ENCODE peak calls at places on chromosomes 3 and 15, in four cellular contexts. One of them, this sample, is unnamed.

GRCh38 chr3:51434746-51435323 is 43.8 kb downstream of the RBM15B start:
- DNase-seq in WTC11: peak
- DNase-seq in K562: peak
- DNase-seq in SK-N-SH: peak
- DNase-seq in this sample: peak

GRCh38 chr3:34676431-34676830 is 878.0 kb downstream of the PDCD6IP start:
- DNase-seq in WTC11: no peak
- DNase-seq in K562: no peak
- DNase-seq in SK-N-SH: no peak
- DNase-seq in this sample: no peak

GRCh38 chr3:60094392-60094947 is 1044.6 kb upstream of the CFAP20DC start:
- DNase-seq in WTC11: no peak
- DNase-seq in K562: no peak
- DNase-seq in SK-N-SH: no peak
- DNase-seq in this sample: no peak

GRCh38 chr3:118882353-118882947 is 152.2 kb downstream of the IGSF11 start:
- DNase-seq in WTC11: peak
- DNase-seq in K562: peak
- DNase-seq in SK-N-SH: peak
- DNase-seq in this sample: peak

GRCh38 chr3:47512416-47513124 is 942 bp downstream of the ELP6 start:
- DNase-seq in WTC11: no peak
- DNase-seq in K562: peak
- DNase-seq in SK-N-SH: peak
- DNase-seq in this sample: no peak

GRCh38 chr3:7682822-7683229 is 818.8 kb upstream of the LMCD1 start:
- DNase-seq in WTC11: no peak
- DNase-seq in K562: no peak
- DNase-seq in SK-N-SH: no peak
- DNase-seq in this sample: no peak

GRCh38 chr3:60698117-60698516 is 553.1 kb downstream of the FHIT start:
- DNase-seq in WTC11: no peak
- DNase-seq in K562: no peak
- DNase-seq in SK-N-SH: no peak
- DNase-seq in this sample: no peak

GRCh38 chr15:79682285-79682684 is 214.5 kb downstream of the MTHFS start:
- DNase-seq in WTC11: no peak
- DNase-seq in K562: no peak
- DNase-seq in SK-N-SH: peak
- DNase-seq in this sample: no peak

GRCh38 chr15:34436126-34436955 is 1.3 kb downstream of the GOLGA8A start:
- DNase-seq in WTC11: peak
- DNase-seq in K562: peak
- DNase-seq in SK-N-SH: peak
- DNase-seq in this sample: no peak

GRCh38 chr15:74809242-74809641 is 3.4 kb upstream of the LMAN1L start:
- DNase-seq in WTC11: no peak
- DNase-seq in K562: no peak
- DNase-seq in SK-N-SH: no peak
- DNase-seq in this sample: no peak

GRCh38 chr3:140089403-140090072 is 154.6 kb downstream of the CLSTN2 start:
- DNase-seq in WTC11: no peak
- DNase-seq in K562: no peak
- DNase-seq in SK-N-SH: no peak
- DNase-seq in this sample: no peak

GRCh38 chr3:354433-354832 is 157.9 kb downstream of the CHL1 start:
- DNase-seq in WTC11: no peak
- DNase-seq in K562: peak
- DNase-seq in SK-N-SH: peak
- DNase-seq in this sample: peak

GRCh38 chr3:49283997-49284396 is 7.0 kb upstream of the C3orf62 start:
- DNase-seq in WTC11: no peak
- DNase-seq in K562: no peak
- DNase-seq in SK-N-SH: no peak
- DNase-seq in this sample: no peak
- TF ChIP-seq FOXJ3 in WTC11: no peak
- TF ChIP-seq FOXJ3 in K562: no peak
- TF ChIP-seq FOXJ3 in SK-N-SH: no peak
- TF ChIP-seq FOXJ3 in this sample: no peak

DNA sequence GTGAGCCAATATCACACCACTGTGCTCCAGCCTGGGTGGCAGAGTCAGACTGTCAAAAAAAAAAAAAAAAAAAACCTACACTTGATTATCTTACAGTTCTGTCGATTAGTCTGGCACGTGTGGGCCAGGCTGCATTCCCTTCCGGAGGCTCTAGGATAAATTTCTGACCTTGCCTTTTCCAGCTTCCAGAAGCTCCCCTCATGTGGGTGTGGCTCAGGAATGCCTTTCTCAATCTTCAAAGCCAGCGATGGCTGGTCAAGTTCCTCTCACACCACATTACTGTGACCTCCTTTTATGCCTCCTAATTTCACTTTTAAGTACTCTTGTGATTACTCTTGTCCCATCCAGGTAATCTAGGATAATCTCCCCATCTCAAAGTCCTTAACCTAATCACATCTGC is 58.2 kb upstream of the DUT start:
- DNase-seq in WTC11: no peak
- DNase-seq in K562: no peak
- DNase-seq in SK-N-SH: no peak
- DNase-seq in this sample: no peak
- TF ChIP-seq FOXJ3 in WTC11: no peak
- TF ChIP-seq FOXJ3 in K562: no peak
- TF ChIP-seq FOXJ3 in SK-N-SH: no peak
- TF ChIP-seq FOXJ3 in this sample: no peak

GRCh38 chr15:42933886-42934667 is 13.5 kb upstream of the TTBK2 start:
- DNase-seq in WTC11: no peak
- DNase-seq in K562: no peak
- DNase-seq in SK-N-SH: no peak
- DNase-seq in this sample: peak
- TF ChIP-seq FOXJ3 in WTC11: no peak
- TF ChIP-seq FOXJ3 in K562: no peak
- TF ChIP-seq FOXJ3 in SK-N-SH: no peak
- TF ChIP-seq FOXJ3 in this sample: no peak

GRCh38 chr3:44894485-44894884 is 20.1 kb downstream of the TGM4 start:
- DNase-seq in WTC11: no peak
- DNase-seq in K562: no peak
- DNase-seq in SK-N-SH: no peak
- DNase-seq in this sample: no peak

GRCh38 chr3:44890258-44890657 is 15.8 kb downstream of the TGM4 start:
- DNase-seq in WTC11: peak
- DNase-seq in K562: no peak
- DNase-seq in SK-N-SH: no peak
- DNase-seq in this sample: no peak

GRCh38 chr3:44892689-44893088 is 18.3 kb downstream of the TGM4 start:
- DNase-seq in WTC11: no peak
- DNase-seq in K562: no peak
- DNase-seq in SK-N-SH: no peak
- DNase-seq in this sample: no peak

GRCh38 chr3:44890852-44891251 is 16.4 kb downstream of the TGM4 start:
- DNase-seq in WTC11: no peak
- DNase-seq in K562: no peak
- DNase-seq in SK-N-SH: no peak
- DNase-seq in this sample: no peak

DNA sequence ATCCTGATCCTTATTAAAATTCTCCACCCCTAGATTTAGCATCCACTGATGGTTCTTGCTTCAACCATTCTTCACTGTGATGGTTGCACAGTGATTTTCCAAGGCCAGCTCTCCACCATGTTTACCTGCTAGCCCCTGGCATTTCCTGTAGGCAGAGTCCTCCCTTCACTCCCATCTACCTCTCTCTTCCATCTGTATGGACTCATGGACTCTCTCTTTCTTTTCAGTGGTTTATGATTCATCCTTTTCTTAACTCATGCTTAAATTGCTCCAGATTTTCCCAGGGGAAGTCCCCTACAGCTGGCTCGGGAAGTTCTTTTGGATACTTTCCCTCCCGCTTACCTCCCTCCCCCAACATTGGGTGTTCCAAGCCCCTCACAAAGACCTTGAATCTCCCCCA is 18.7 kb downstream of the TGM4 start:
- DNase-seq in WTC11: no peak
- DNase-seq in K562: no peak
- DNase-seq in SK-N-SH: no peak
- DNase-seq in this sample: no peak
- TF ChIP-seq FOXJ3 in WTC11: no peak
- TF ChIP-seq FOXJ3 in K562: no peak
- TF ChIP-seq FOXJ3 in SK-N-SH: no peak
- TF ChIP-seq FOXJ3 in this sample: no peak

GRCh38 chr15:45948226-45948625 is 313.4 kb downstream of the SQOR start:
- DNase-seq in WTC11: no peak
- DNase-seq in K562: no peak
- DNase-seq in SK-N-SH: no peak
- DNase-seq in this sample: no peak
- TF ChIP-seq FOXJ3 in WTC11: no peak
- TF ChIP-seq FOXJ3 in K562: no peak
- TF ChIP-seq FOXJ3 in SK-N-SH: no peak
- TF ChIP-seq FOXJ3 in this sample: no peak

DNA sequence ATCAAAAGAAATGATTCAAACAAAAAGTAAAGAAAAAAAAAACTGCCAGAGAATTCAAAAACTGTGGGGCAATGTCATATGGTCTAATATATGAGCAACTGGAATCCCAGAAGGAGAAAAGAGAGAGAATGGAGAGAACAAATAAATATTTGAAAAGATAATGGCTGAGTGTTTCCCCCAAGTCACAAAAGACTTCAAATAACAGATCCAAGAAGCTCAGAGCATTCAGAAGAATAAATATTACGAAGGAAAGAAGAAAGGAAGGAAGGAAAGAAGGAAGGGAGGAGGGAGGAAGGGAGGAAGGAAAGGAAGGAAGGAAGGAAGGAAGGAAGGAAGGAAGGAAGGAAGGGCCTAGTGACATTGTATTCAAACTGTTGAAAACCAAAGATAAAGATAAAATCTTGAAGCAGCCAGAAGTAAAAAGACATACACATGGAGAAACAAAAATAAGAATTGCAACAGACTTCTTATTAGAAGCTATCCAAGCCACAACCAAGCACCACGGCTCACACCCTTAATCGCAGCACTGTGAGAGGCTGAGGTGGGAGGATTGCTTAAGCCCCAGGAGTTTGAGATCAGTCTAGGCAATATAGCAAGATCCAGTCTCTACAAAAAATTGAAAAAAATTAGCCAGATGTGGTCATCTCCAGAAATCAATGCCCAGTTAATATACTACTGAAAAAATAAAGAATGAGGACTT is 118.9 kb upstream of the IGSF10 start:
- DNase-seq in WTC11: no peak
- DNase-seq in K562: no peak
- DNase-seq in SK-N-SH: no peak
- DNase-seq in this sample: no peak
- TF ChIP-seq FOXJ3 in WTC11: no peak
- TF ChIP-seq FOXJ3 in K562: no peak
- TF ChIP-seq FOXJ3 in SK-N-SH: no peak
- TF ChIP-seq FOXJ3 in this sample: no peak

DNA sequence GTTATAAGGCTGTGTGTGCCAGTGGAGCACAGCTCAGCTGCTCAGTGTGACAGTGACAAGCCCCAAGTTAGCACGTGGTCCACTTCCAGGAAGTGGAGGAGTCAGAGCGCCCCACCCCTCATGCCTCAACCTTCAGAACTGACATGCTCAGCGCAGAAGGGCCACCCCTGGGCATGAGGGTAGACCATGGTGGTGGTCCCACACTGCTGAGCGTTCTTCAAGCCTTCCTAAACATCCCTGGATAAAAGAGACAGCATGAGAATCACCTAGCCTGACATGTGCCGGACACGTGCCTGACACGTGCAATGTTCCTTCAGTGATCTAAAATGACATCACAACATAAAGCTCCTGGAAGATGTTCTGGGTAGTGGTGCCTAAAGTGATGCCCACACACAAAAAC is 16.8 kb downstream of the ATP10A start:
- DNase-seq in WTC11: no peak
- DNase-seq in K562: no peak
- DNase-seq in SK-N-SH: no peak
- DNase-seq in this sample: no peak
- TF ChIP-seq FOXJ3 in WTC11: no peak
- TF ChIP-seq FOXJ3 in K562: no peak
- TF ChIP-seq FOXJ3 in SK-N-SH: no peak
- TF ChIP-seq FOXJ3 in this sample: no peak

DNA sequence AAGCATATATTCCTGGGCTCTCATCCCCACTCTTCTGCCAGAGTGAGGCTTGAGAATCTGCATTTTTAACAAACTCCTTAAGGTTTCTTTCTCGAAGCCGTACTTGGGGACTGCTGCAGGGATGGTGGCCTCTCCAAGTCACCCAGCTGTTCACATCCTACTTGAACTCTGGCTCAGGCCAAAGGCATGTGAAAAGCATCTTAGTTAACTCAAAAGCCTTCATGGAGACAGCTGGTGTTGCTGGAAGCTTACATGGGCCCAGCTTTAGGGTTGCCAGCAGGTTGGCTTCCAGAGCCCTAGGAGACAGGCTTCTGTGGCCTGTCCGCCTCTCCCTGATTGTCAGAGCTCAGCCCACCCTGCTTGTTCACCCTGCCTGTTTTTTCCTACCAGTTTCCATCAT is 139.2 kb downstream of the THSD4 start:
- DNase-seq in WTC11: no peak
- DNase-seq in K562: no peak
- DNase-seq in SK-N-SH: no peak
- DNase-seq in this sample: no peak
- TF ChIP-seq FOXJ3 in WTC11: no peak
- TF ChIP-seq FOXJ3 in K562: no peak
- TF ChIP-seq FOXJ3 in SK-N-SH: no peak
- TF ChIP-seq FOXJ3 in this sample: no peak

GRCh38 chr15:64688179-64688578 is 87.2 kb downstream of the RBPMS2 start:
- DNase-seq in WTC11: no peak
- DNase-seq in K562: no peak
- DNase-seq in SK-N-SH: no peak
- DNase-seq in this sample: no peak

GRCh38 chr15:64687167-64688085 is 88.0 kb downstream of the RBPMS2 start:
- DNase-seq in WTC11: no peak
- DNase-seq in K562: no peak
- DNase-seq in SK-N-SH: no peak
- DNase-seq in this sample: no peak

GRCh38 chr15:64685230-64685886 is 90.0 kb downstream of the RBPMS2 start:
- DNase-seq in WTC11: no peak
- DNase-seq in K562: no peak
- DNase-seq in SK-N-SH: no peak
- DNase-seq in this sample: no peak

GRCh38 chr15:64688770-64689169 is 86.6 kb downstream of the RBPMS2 start:
- DNase-seq in WTC11: no peak
- DNase-seq in K562: no peak
- DNase-seq in SK-N-SH: no peak
- DNase-seq in this sample: no peak

GRCh38 chr15:64686130-64686735 is 89.2 kb downstream of the RBPMS2 start:
- DNase-seq in WTC11: no peak
- DNase-seq in K562: peak
- DNase-seq in SK-N-SH: peak
- DNase-seq in this sample: peak
- TF ChIP-seq FOXJ3 in WTC11: no peak
- TF ChIP-seq FOXJ3 in K562: no peak
- TF ChIP-seq FOXJ3 in SK-N-SH: no peak
- TF ChIP-seq FOXJ3 in this sample: no peak

DNA sequence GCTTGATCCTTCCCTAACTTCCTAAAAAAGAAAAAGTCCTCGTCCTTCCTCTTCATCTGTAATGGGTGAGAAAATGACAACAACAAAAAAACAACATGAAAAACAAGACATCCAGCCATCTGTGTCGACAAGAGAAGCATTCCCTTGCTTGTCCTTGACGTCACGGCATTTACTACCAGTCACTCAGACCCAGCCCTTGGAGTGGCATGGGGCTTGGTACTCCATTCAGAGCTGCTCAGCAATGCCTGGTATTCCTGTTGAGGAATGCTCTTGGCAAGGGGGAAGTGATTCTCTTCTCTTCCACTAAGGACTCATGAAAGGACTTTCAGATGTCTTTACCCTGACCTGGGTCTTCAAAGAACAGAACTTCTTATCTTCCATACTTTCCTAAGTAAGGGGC is 339.7 kb upstream of the RASGRP1 start:
- DNase-seq in WTC11: no peak
- DNase-seq in K562: no peak
- DNase-seq in SK-N-SH: no peak
- DNase-seq in this sample: no peak
- TF ChIP-seq FOXJ3 in WTC11: no peak
- TF ChIP-seq FOXJ3 in K562: no peak
- TF ChIP-seq FOXJ3 in SK-N-SH: no peak
- TF ChIP-seq FOXJ3 in this sample: no peak

This sample was measured in HepG2.